ENCODE peak calls at places on chromosomes 6 and 20, in six cellular contexts. T is mammary epithelial cell; S is stimulated activated CD4-positive, alpha-beta T cell treated with anti-CD3 and anti-CD28 coated beads, TNF-alpha, amount 100 ng/mL, for 4 hours; K is progenitor cell of endocrine pancreas; F is mesenteric fat pad; C is NCI-H1105 treated with DMSO at 0.1 percent for 48 hours. Z is an unnamed sample.

GRCh38 chr6:131451330-131452195 is 121.5 kb upstream of the ARG1 start:
- DNase-seq in T (no peak), F (no peak), S (no peak), C (no peak), K (no peak), Z (no peak)

GRCh38 chr20:44038681-44039123 is 124.0 kb downstream of the TOX2 start:
- DNase-seq in F (peak), S (no peak), T (no peak), K (no peak), C (peak), Z (no peak)

GRCh38 chr6:108027594-108027993 is 46.9 kb downstream of the OSTM1 start:
- DNase-seq in K (no peak), C (peak), F (no peak), S (no peak), T (peak), Z (no peak)

GRCh38 chr20:13009682-13010406 is 1.1 kb downstream of the SPTLC3 start:
- DNase-seq in F (no peak), S (no peak), K (no peak), C (no peak), T (peak), Z (no peak)

GRCh38 chr6:112415366-112415765 is 68.2 kb downstream of the RFPL4B start:
- DNase-seq in S (no peak), T (no peak), F (no peak), K (no peak), C (no peak), Z (no peak)

GRCh38 chr6:96015321-96015790 is 418 bp upstream of the FUT9 start:
- DNase-seq in S (no peak), T (no peak), K (peak), C (peak), F (no peak), Z (no peak)

GRCh38 chr6:7902221-7902620 is 8.4 kb downstream of the TXNDC5 start:
- DNase-seq in K (no peak), T (no peak), C (no peak), S (no peak), F (no peak), Z (no peak)

GRCh38 chr6:19463250-19463649 is 373.9 kb upstream of the ID4 start:
- DNase-seq in T (no peak), F (no peak), S (no peak), K (no peak), C (no peak), Z (no peak)

GRCh38 chr6:109076421-109076820 is 18.2 kb downstream of the SESN1 start:
- DNase-seq in C (no peak), F (no peak), S (no peak), T (no peak), K (no peak), Z (no peak)

GRCh38 chr6:107107791-107108190 is 7.5 kb downstream of the BEND3 start:
- DNase-seq in K (no peak), S (no peak), C (no peak), F (peak), T (no peak), Z (no peak)

GRCh38 chr6:12916001-12916400 is 199.4 kb downstream of the PHACTR1 start:
- DNase-seq in K (no peak), F (no peak), T (no peak), S (no peak), C (no peak), Z (no peak)

GRCh38 chr20:31806564-31807355 is 12.4 kb upstream of the MYLK2 start:
- DNase-seq in F (no peak), C (no peak), K (no peak), S (no peak), T (no peak), Z (no peak)

GRCh38 chr20:56628873-56629463 is at the start of gene TFAP2C:
- DNase-seq in F (no peak), C (peak), T (peak), K (peak), S (no peak), Z (no peak)

GRCh38 chr20:25571817-25572216 is 13.5 kb downstream of the NINL start:
- DNase-seq in T (no peak), K (no peak), S (no peak), C (no peak), F (no peak), Z (no peak)

GRCh38 chr6:6546318-6547110 is 42.0 kb upstream of the LY86 start:
- DNase-seq in C (peak), K (peak), F (no peak), S (no peak), T (peak), Z (no peak)

GRCh38 chr20:19974621-19975435 is 42.3 kb upstream of the NAA20 start:
- DNase-seq in S (no peak), F (peak), T (peak), K (no peak), C (peak), Z (no peak)

GRCh38 chr6:20217476-20217855 is 5.2 kb upstream of the MBOAT1 start:
- DNase-seq in C (peak), K (no peak), T (no peak), F (no peak), S (no peak), Z (no peak)

GRCh38 chr6:11593096-11593495 is 55.5 kb downstream of the TMEM170B start:
- DNase-seq in F (no peak), K (no peak), C (no peak), T (no peak), S (no peak), Z (no peak)

GRCh38 chr6:131001945-131002661 is 60.9 kb downstream of the EPB41L2 start:
- DNase-seq in F (no peak), S (no peak), K (no peak), T (no peak), C (no peak), Z (no peak)

GRCh38 chr6:136696238-136696637 is 96.0 kb downstream of the MAP3K5 start:
- DNase-seq in F (no peak), C (peak), S (no peak), K (no peak), T (peak), Z (no peak)

GRCh38 chr20:20199338-20200160 is 147.2 kb downstream of the CFAP61 start:
- DNase-seq in T (no peak), K (no peak), F (no peak), C (peak), S (no peak), Z (no peak)

GRCh38 chr6:33410711-33411631 is at the start of gene PHF1:
- DNase-seq in K (peak), T (no peak), F (no peak), C (no peak), S (peak), Z (peak)

GRCh38 chr6:89567635-89568390 is 70.7 kb downstream of the LYRM2 start:
- DNase-seq in T (no peak), F (no peak), K (no peak), C (no peak), S (no peak), Z (no peak)

GRCh38 chr6:31114540-31114876 is at the start of gene PSORS1C1:
- DNase-seq in C (no peak), S (no peak), F (no peak), K (no peak), T (peak), Z (no peak)

GRCh38 chr6:27096834-27097511 is 150.5 kb upstream of the PRSS16 start:
- DNase-seq in T (peak), C (no peak), F (no peak), K (peak), S (no peak), Z (no peak)

GRCh38 chr6:138971601-138972000 is 16.5 kb downstream of the REPS1 start:
- DNase-seq in F (no peak), C (no peak), K (no peak), S (no peak), T (no peak), Z (no peak)

GRCh38 chr6:105066836-105067235 is 109.9 kb downstream of the LIN28B start:
- DNase-seq in K (no peak), F (no peak), T (no peak), C (no peak), S (no peak), Z (no peak)

GRCh38 chr6:41688256-41688965 is 47.0 kb downstream of the TFEB start:
- DNase-seq in F (peak), C (no peak), K (no peak), S (no peak), T (no peak), Z (no peak)

GRCh38 chr6:168333039-168333438 is 13.5 kb upstream of the DACT2 start:
- DNase-seq in K (no peak), T (no peak), S (no peak), F (no peak), C (peak), Z (no peak)

GRCh38 chr6:122673345-122673961 is 63.2 kb downstream of the PKIB start:
- DNase-seq in S (no peak), F (no peak), C (no peak), T (peak), K (no peak), Z (no peak)